ENCODE peak calls at places on chromosomes 2 and 18, in eight cellular contexts. P is M059J; J is A172; V is stimulated activated CD4-positive, alpha-beta T cell treated with anti-CD3 and anti-CD28 coated beads, Interleukin-2, amount 100 ng/mL, for 24 hours; E is amygdala; B is HuH-7; O is SK-N-DZ; Y is colonic mucosa. L is an unnamed sample.

GRCh38 chr18:35491689-35492077 is 6.1 kb downstream of the INO80C start:
- DNase-seq in P (no peak), J (no peak), V (no peak), E (no peak), B (no peak), O (no peak), Y (no peak), L (no peak)

GRCh38 chr2:196294510-196294909 is 123.1 kb upstream of the STK17B start:
- DNase-seq in P (peak; percentile 38), J (no peak), V (no peak), E (no peak), B (no peak), O (no peak), Y (no peak), L (no peak)

GRCh38 chr18:56402872-56403516 is 235.4 kb downstream of the TXNL1 start:
- DNase-seq in P (peak; percentile 92), J (peak; percentile 78), V (no peak), E (no peak), B (no peak), O (no peak), Y (no peak), L (no peak)

GRCh38 chr18:36496022-36496421 is 198.5 kb downstream of the FHOD3 start:
- DNase-seq in P (peak; percentile 43), J (no peak), V (no peak), E (no peak), B (no peak), O (no peak), Y (no peak), L (no peak)

GRCh38 chr2:26670171-26670570 is 22.4 kb upstream of the KCNK3 start:
- DNase-seq in P (peak; percentile 64), J (peak; percentile 40), V (no peak), E (no peak), B (no peak), O (no peak), Y (no peak), L (no peak)

GRCh38 chr18:24792164-24792563 is 331.7 kb downstream of the HRH4 start:
- DNase-seq in P (peak; percentile 33), J (no peak), V (no peak), E (no peak), B (no peak), O (no peak), Y (no peak), L (no peak)

GRCh38 chr2:109715302-109715937 is 78.7 kb upstream of the RGPD5 start:
- DNase-seq in P (peak; percentile 57), J (no peak), V (no peak), E (no peak), B (no peak), O (no peak), Y (peak; percentile 61), L (no peak)

GRCh38 chr18:78934551-78935225 is 44.9 kb upstream of the SALL3 start:
- DNase-seq in P (no peak), J (no peak), V (no peak), E (no peak), B (no peak), O (no peak), Y (no peak), L (no peak)

GRCh38 chr18:59908790-59909189 is 9.0 kb downstream of the PMAIP1 start:
- DNase-seq in P (peak; percentile 91), J (no peak), V (no peak), E (no peak), B (no peak), O (no peak), Y (no peak), L (no peak)

GRCh38 chr2:189662674-189663226 is 1.5 kb downstream of the ASNSD1 start:
- DNase-seq in P (no peak), J (no peak), V (no peak), E (no peak), B (no peak), O (no peak), Y (no peak), L (no peak)

GRCh38 chr2:84906108-84906899 is 848 bp downstream of the TMSB10 start:
- DNase-seq in P (no peak), J (no peak), V (peak; percentile 70), E (no peak), B (no peak), O (no peak), Y (peak; percentile 60), L (no peak)

GRCh38 chr18:45688834-45689233 is 35.1 kb upstream of the SLC14A1 start:
- DNase-seq in P (no peak), J (no peak), V (peak; percentile 63), E (no peak), B (no peak), O (no peak), Y (no peak), L (peak; percentile 38)

GRCh38 chr2:88214631-88215030 is 44.5 kb downstream of the THNSL2 start:
- DNase-seq in P (no peak), J (no peak), V (no peak), E (no peak), B (no peak), O (no peak), Y (no peak), L (no peak)

GRCh38 chr2:240998706-240999000 is 235 bp downstream of the SNED1 start:
- DNase-seq in P (no peak), J (no peak), V (no peak), E (no peak), B (no peak), O (no peak), Y (no peak), L (no peak)

GRCh38 chr2:231917280-231918088 is 8.7 kb downstream of the NPPC start:
- DNase-seq in P (peak; percentile 26), J (peak; percentile 38), V (no peak), E (no peak), B (no peak), O (no peak), Y (no peak), L (no peak)

GRCh38 chr18:43664487-43665008 is 387.3 kb upstream of the SYT4 start:
- DNase-seq in P (peak; percentile 12), J (no peak), V (no peak), E (no peak), B (no peak), O (no peak), Y (no peak), L (no peak)

GRCh38 chr2:224778474-224778877 is 62.3 kb upstream of the CCDC195 start:
- DNase-seq in P (peak; percentile 59), J (peak; percentile 45), V (peak; percentile 70), E (peak; percentile 3), B (peak; percentile 21), O (peak; percentile 61), Y (peak; percentile 74), L (peak; percentile 49)

GRCh38 chr2:62724106-62724505 is 18.6 kb downstream of the EHBP1 start:
- DNase-seq in P (no peak), J (no peak), V (no peak), E (no peak), B (no peak), O (no peak), Y (no peak), L (no peak)

GRCh38 chr2:99555410-99555809 is 65.6 kb upstream of the REV1 start:
- DNase-seq in P (no peak), J (no peak), V (no peak), E (no peak), B (no peak), O (no peak), Y (no peak), L (no peak)

GRCh38 chr2:82675186-82675585 is 1783.9 kb downstream of the SUCLG1 start:
- DNase-seq in P (peak; percentile 54), J (peak; percentile 44), V (no peak), E (no peak), B (no peak), O (no peak), Y (no peak), L (no peak)

GRCh38 chr2:71226391-71226964 is 425 bp downstream of the PAIP2B start:
- DNase-seq in P (peak; percentile 17), J (no peak), V (peak; percentile 25), E (no peak), B (peak; percentile 34), O (peak; percentile 45), Y (peak; percentile 60), L (no peak)

GRCh38 chr2:217162533-217162932 is 302.7 kb upstream of the TNP1 start:
- DNase-seq in P (peak; percentile 95), J (peak; percentile 94), V (no peak), E (peak; percentile 58), B (no peak), O (no peak), Y (no peak), L (no peak)

GRCh38 chr18:29531746-29532145 is 1354.8 kb upstream of the CDH2 start:
- DNase-seq in P (peak; percentile 63), J (no peak), V (no peak), E (no peak), B (no peak), O (no peak), Y (no peak), L (no peak)

GRCh38 chr2:174901075-174901474 is 104.1 kb downstream of the CHN1 start:
- DNase-seq in P (no peak), J (no peak), V (peak; percentile 18), E (no peak), B (no peak), O (no peak), Y (no peak), L (no peak)